ENCODE peak calls at places on chromosome 5, in eight cellular contexts. B is neural crest cell, Z is MCF 10A, X is BJ, R is HFF-Myc, V is psoas muscle, C is heart right ventricle, Y is tibial artery. D is an unnamed sample.

GRCh38 chr5:73654171-73654811 is 28.3 kb downstream of the ARHGEF28 start:
- DNase-seq in B (no peak), Z (peak), X (no peak), R (peak), V (no peak), C (no peak), Y (no peak), D (no peak)

GRCh38 chr5:91022518-91022917 is 360.6 kb downstream of the ARRDC3 start:
- DNase-seq in B (no peak), Z (no peak), X (no peak), R (no peak), V (no peak), C (no peak), Y (no peak), D (no peak)

GRCh38 chr5:135944967-135945560 is 9.7 kb downstream of the LECT2 start:
- DNase-seq in B (peak), Z (peak), X (peak), R (peak), V (no peak), C (no peak), Y (no peak), D (no peak)

GRCh38 chr5:151047814-151048425 is 27.5 kb downstream of the GPX3 start:
- DNase-seq in B (no peak), Z (peak), X (no peak), R (no peak), V (no peak), C (no peak), Y (no peak), D (no peak)

GRCh38 chr5:43851741-43852140 is 248.8 kb downstream of the NNT start:
- DNase-seq in B (no peak), Z (no peak), X (no peak), R (no peak), V (no peak), C (no peak), Y (no peak), D (no peak)

GRCh38 chr5:179607449-179607931 is 16.0 kb downstream of the HNRNPH1 start:
- DNase-seq in B (no peak), Z (no peak), X (no peak), R (no peak), V (peak), C (peak), Y (peak), D (no peak)

GRCh38 chr5:80059354-80059980 is 24.3 kb downstream of the THBS4 start:
- DNase-seq in B (no peak), Z (no peak), X (no peak), R (no peak), V (no peak), C (no peak), Y (no peak), D (no peak)

GRCh38 chr5:165397521-165397920 is 1892.1 kb downstream of the MAT2B start:
- DNase-seq in B (no peak), Z (no peak), X (no peak), R (no peak), V (no peak), C (no peak), Y (no peak), D (no peak)

GRCh38 chr5:34600118-34600493 is 56.0 kb upstream of the RAI14 start:
- DNase-seq in B (no peak), Z (no peak), X (no peak), R (no peak), V (no peak), C (no peak), Y (no peak), D (no peak)
- TF ChIP-seq CTCF in B (no peak), Z (no peak), X (no peak), R (no peak), V (no peak), C (no peak), Y (no peak), D (no peak)

GRCh38 chr5:9567039-9567438 is 21.2 kb upstream of the SEMA5A start:
- DNase-seq in B (no peak), Z (no peak), X (no peak), R (no peak), V (no peak), C (no peak), Y (no peak), D (no peak)

GRCh38 chr5:9570876-9571275 is 25.0 kb upstream of the SEMA5A start:
- DNase-seq in B (no peak), Z (no peak), X (no peak), R (no peak), V (no peak), C (no peak), Y (no peak), D (no peak)

GRCh38 chr5:9573796-9574195 is 27.9 kb upstream of the SEMA5A start:
- DNase-seq in B (no peak), Z (no peak), X (no peak), R (no peak), V (no peak), C (no peak), Y (no peak), D (no peak)

GRCh38 chr5:9572246-9572645 is 26.4 kb upstream of the SEMA5A start:
- DNase-seq in B (no peak), Z (no peak), X (no peak), R (no peak), V (no peak), C (no peak), Y (no peak), D (no peak)
- TF ChIP-seq CTCF in B (no peak), Z (no peak), X (no peak), R (no peak), V (no peak), C (no peak), Y (no peak), D (no peak)

GRCh38 chr5:8993031-8993430 is 552.8 kb downstream of the SEMA5A start:
- DNase-seq in B (no peak), Z (peak), X (no peak), R (no peak), V (no peak), C (no peak), Y (no peak), D (no peak)
- TF ChIP-seq CTCF in B (peak), Z (peak), X (peak), R (peak), V (no peak), C (no peak), Y (no peak), D (no peak)

DNA sequence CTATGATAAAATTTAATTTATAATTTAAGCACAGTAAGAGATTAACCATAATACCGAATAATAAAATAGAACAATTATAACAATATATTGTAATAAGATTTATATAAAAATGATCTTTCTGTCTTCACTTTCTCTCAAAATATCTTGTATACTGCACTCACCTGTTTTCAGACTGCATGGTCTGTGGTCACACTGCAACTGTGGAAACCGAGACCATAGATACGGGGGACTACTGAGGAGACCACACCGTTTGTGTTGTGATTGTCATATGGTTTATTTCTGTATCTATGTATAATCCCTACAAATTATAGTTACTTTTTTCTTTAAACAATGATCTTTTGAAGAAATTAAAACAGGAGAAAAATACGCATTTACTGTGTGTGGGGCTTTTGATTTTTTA is 78.8 kb upstream of the TNFAIP8 start:
- DNase-seq in B (no peak), Z (no peak), X (no peak), R (no peak), V (no peak), C (no peak), Y (no peak), D (no peak)
- TF ChIP-seq CTCF in B (no peak), Z (no peak), X (no peak), R (no peak), V (no peak), C (no peak), Y (no peak), D (no peak)

GRCh38 chr5:139392678-139393496 is 2.0 kb downstream of the PROB1 start:
- DNase-seq in B (peak), Z (peak), X (no peak), R (no peak), V (peak), C (peak), Y (no peak), D (peak)
- TF ChIP-seq CTCF in B (peak), Z (peak), X (peak), R (peak), V (peak), C (peak), Y (peak), D (peak)

DNA sequence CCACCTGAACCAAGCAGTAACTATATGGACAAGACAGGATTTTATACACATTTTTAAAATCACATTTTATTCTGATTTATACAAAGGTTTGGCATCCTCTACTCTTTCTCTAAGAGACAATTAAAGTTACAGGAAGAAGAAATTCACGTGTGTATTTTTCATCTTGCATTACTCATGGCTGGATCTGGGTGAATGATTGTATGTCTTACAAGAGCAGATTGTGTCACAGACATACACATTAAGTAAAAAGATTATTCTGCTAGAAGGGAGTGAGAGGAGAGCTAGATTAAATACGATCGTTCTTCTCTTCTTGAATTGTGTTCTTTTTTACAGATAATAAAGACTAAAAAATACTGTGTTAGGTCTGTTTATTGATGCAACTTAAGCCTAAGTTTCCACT is 20.8 kb upstream of the CEP120 start:
- DNase-seq in B (no peak), Z (no peak), X (no peak), R (no peak), V (no peak), C (no peak), Y (no peak), D (no peak)
- TF ChIP-seq CTCF in B (no peak), Z (no peak), X (no peak), R (no peak), V (no peak), C (no peak), Y (no peak), D (no peak)

DNA sequence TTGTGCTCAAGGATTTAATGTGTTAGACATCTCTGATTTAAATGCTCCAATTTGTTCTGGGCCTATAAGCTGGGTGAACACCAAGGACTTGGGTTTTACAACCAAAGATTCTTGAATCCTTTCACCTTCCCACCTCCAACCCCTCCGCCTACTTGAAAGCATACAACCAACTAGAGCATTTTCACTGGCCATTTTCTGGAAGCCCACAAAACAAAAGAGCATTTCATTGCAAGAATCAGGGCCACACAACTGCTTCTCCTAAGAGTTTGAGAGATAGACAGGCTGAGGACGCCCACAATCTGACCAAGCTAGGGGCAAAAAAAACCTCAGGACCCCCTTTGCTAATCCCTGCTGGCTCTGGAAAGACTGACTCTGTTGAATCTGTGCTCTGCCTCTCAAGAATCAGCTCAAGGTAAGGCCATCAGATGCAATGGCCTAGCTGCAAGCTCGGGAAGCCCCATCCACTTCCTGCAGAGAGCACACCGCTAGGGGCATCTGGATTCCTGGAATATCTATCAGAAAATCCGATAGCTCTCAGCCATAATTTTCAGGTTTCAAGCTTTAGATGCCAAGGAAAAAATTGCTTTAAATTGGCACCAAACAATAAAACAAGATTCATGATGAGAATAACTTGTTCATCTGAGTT is 57.7 kb downstream of the RETREG1 start:
- DNase-seq in B (no peak), Z (no peak), X (no peak), R (no peak), V (no peak), C (no peak), Y (no peak), D (no peak)
- TF ChIP-seq CTCF in B (no peak), Z (no peak), X (no peak), R (no peak), V (no peak), C (no peak), Y (no peak), D (no peak)

D was measured in D721Med.